ENCODE peak calls at places on chromosomes 4 and X, in nine cellular contexts. O is astrocyte of the cerebellum, L is fibroblast of villous mesenchyme, D is HFFc6, A is body of pancreas, T is GM12865, B is endothelial cell, I is AG04449, E is GM20000. U is an unnamed sample.
A peak's percentile ranks its signal among the peaks of the same experiment; 100 is the strongest.

GRCh38 chr4:118765399-118765798 is 70.5 kb downstream of the SEC24D start:
- DNase-seq in O (peak; percentile 97), L (peak; percentile 96), D (peak; percentile 97), A (no peak), T (no peak), B (no peak), I (peak; percentile 98), E (no peak), U (no peak)

GRCh38 chr4:31998807-31999206 is 1278.6 kb downstream of the PCDH7 start:
- DNase-seq in O (no peak), L (no peak), D (no peak), A (no peak), T (no peak), B (no peak), I (no peak), E (no peak), U (no peak)

GRCh38 chr4:133152330-133152791 is 3.3 kb downstream of the PCDH10 start:
- DNase-seq in O (no peak), L (no peak), D (no peak), A (no peak), T (no peak), B (peak; percentile 20), I (no peak), E (peak; percentile 7), U (no peak)

GRCh38 chrX:17038681-17039161 is 92.3 kb downstream of the REPS2 start:
- DNase-seq in O (peak; percentile 77), L (peak; percentile 44), D (no peak), A (no peak), T (no peak), B (no peak), I (no peak), E (no peak), U (no peak)

GRCh38 chr4:57206172-57206571 is 96.0 kb upstream of the IGFBP7 start:
- DNase-seq in O (no peak), L (no peak), D (no peak), A (no peak), T (no peak), B (no peak), I (no peak), E (no peak), U (no peak)

GRCh38 chr4:13364178-13364577 is 120.0 kb downstream of the RAB28 start:
- DNase-seq in O (no peak), L (no peak), D (no peak), A (no peak), T (no peak), B (no peak), I (no peak), E (no peak), U (no peak)

GRCh38 chr4:94559351-94559806 is 107.6 kb downstream of the PDLIM5 start:
- DNase-seq in O (no peak), L (no peak), D (peak; percentile 41), A (no peak), T (no peak), B (no peak), I (no peak), E (no peak), U (no peak)

GRCh38 chr4:92387459-92388069 is 83.8 kb downstream of the GRID2 start:
- DNase-seq in O (peak; percentile 39), L (peak; percentile 8), D (peak; percentile 2), A (peak; percentile 13), T (peak; percentile 54), B (peak; percentile 7), I (no peak), E (peak; percentile 12), U (peak; percentile 8)

GRCh38 chrX:148574247-148574973 is 74.0 kb downstream of the AFF2 start:
- DNase-seq in O (peak; percentile 22), L (no peak), D (no peak), A (no peak), T (peak; percentile 9), B (no peak), I (no peak), E (no peak), U (no peak)

GRCh38 chrX:102746134-102746584 is 25.6 kb downstream of the GPRASP3 start:
- DNase-seq in O (no peak), L (peak; percentile 11), D (no peak), A (peak; percentile 23), T (no peak), B (peak; percentile 45), I (no peak), E (peak; percentile 8), U (peak; percentile 34)

GRCh38 chr4:77022581-77023133 is 53.1 kb downstream of the CCNI start:
- DNase-seq in O (peak; percentile 65), L (peak; percentile 71), D (peak; percentile 74), A (no peak), T (no peak), B (peak; percentile 56), I (no peak), E (no peak), U (no peak)

GRCh38 chrX:5644786-5645185 is 583.9 kb downstream of the NLGN4X start:
- DNase-seq in O (no peak), L (no peak), D (no peak), A (no peak), T (no peak), B (no peak), I (no peak), E (no peak), U (no peak)

GRCh38 chrX:67612231-67612630 is 68.4 kb downstream of the AR start:
- DNase-seq in O (no peak), L (peak; percentile 36), D (peak; percentile 31), A (no peak), T (no peak), B (no peak), I (no peak), E (no peak), U (no peak)

GRCh38 chr4:98626350-98626749 is 32.1 kb downstream of the TSPAN5 start:
- DNase-seq in O (peak; percentile 84), L (peak; percentile 76), D (peak; percentile 85), A (no peak), T (no peak), B (no peak), I (peak; percentile 51), E (no peak), U (no peak)
- TF ChIP-seq CTCF in O (peak; percentile 32), L (no peak), D (peak; percentile 13), A (no peak), T (no peak), B (no peak), I (no peak), E (no peak), U (no peak)

GRCh38 chrX:34893741-34894140 is 48.9 kb upstream of the FAM47B start:
- DNase-seq in O (no peak), L (no peak), D (no peak), A (no peak), T (no peak), B (no peak), I (no peak), E (no peak), U (no peak)
- TF ChIP-seq CTCF in O (no peak), L (no peak), D (peak; percentile 75), A (no peak), T (no peak), B (no peak), I (no peak), E (no peak), U (peak; percentile 8)

GRCh38 chrX:125205084-125205917 is 114.4 kb upstream of the TEX13C start:
- DNase-seq in O (no peak), L (no peak), D (no peak), A (peak; percentile 53), T (peak; percentile 17), B (peak; percentile 63), I (no peak), E (no peak), U (peak; percentile 30)

GRCh38 chrX:125203737-125204578 is 115.7 kb upstream of the TEX13C start:
- DNase-seq in O (peak; percentile 15), L (no peak), D (no peak), A (peak; percentile 13), T (no peak), B (peak; percentile 30), I (no peak), E (no peak), U (peak; percentile 9)

GRCh38 chrX:125203379-125203736 is 116.3 kb upstream of the TEX13C start:
- DNase-seq in O (no peak), L (no peak), D (no peak), A (no peak), T (no peak), B (peak; percentile 19), I (no peak), E (no peak), U (peak; percentile 5)

GRCh38 chrX:125202486-125203378 is 116.9 kb upstream of the TEX13C start:
- DNase-seq in O (no peak), L (no peak), D (no peak), A (no peak), T (no peak), B (peak; percentile 3), I (no peak), E (no peak), U (peak; percentile 2)

GRCh38 chrX:125205918-125206665 is 113.6 kb upstream of the TEX13C start:
- DNase-seq in O (no peak), L (no peak), D (no peak), A (peak; percentile 13), T (no peak), B (peak; percentile 22), I (no peak), E (no peak), U (peak; percentile 4)
- TF ChIP-seq CTCF in O (peak; percentile 17), L (no peak), D (no peak), A (no peak), T (no peak), B (no peak), I (no peak), E (no peak), U (no peak)

DNA sequence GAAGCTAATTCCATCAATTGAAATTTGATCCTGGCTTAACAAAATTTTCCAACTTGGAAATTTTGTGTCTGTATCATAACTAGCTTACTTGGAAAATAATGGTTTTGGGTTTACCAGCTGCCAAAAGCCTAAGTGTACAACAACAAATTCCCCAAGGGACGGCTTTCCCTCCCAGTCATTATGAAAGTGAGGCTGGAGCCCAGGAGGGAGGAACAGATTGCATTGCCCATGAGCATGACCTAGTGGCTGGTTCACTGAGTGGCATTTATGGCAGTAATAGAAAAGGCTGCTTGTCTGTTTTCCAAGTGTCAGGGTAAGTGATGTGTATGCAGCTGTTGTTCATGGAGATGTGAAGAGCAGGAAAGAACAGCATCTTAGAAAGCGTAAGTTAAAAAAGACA is 70.8 kb upstream of the HHIP start:
- DNase-seq in O (no peak), L (no peak), D (no peak), A (no peak), T (peak; percentile 40), B (peak; percentile 10), I (no peak), E (no peak), U (no peak)
- TF ChIP-seq CTCF in O (no peak), L (no peak), D (no peak), A (no peak), T (peak; percentile 22), B (no peak), I (no peak), E (no peak), U (no peak)

GRCh38 chrX:126141014-126141413 is 25.1 kb downstream of the DCAF12L2 start:
- DNase-seq in O (no peak), L (no peak), D (no peak), A (no peak), T (no peak), B (no peak), I (no peak), E (no peak), U (no peak)
- TF ChIP-seq CTCF in O (no peak), L (no peak), D (no peak), A (no peak), T (no peak), B (no peak), I (no peak), E (no peak), U (no peak)

U was measured in GM13976.